ENCODE peak calls at places on chromosomes 2 and 18, in nine cellular contexts. One of them, this sample, is unnamed.

GRCh38 chr2:183927367-183928355 is 670.7 kb upstream of the ZNF804A start:
- DNase-seq in esophagus squamous epithelium: no peak
- DNase-seq in Right ventricle myocardium superior: no peak
- DNase-seq in germinal center: no peak
- DNase-seq in spleen: no peak
- DNase-seq in activated CD8-positive, alpha-beta memory T cell treated with anti-CD3 and anti-CD28 coated beads for 24 hours: no peak
- DNase-seq in activated CD4-positive, alpha-beta T cell treated with anti-CD3 and anti-CD28 coated beads, Interleukin-2, amount 50 U/mL, for 24 hours: no peak
- DNase-seq in fibroblast of the conjunctiva: peak
- DNase-seq in tibial nerve: no peak
- DNase-seq in this sample: no peak

GRCh38 chr2:10868465-10869314 is 43.0 kb upstream of the KCNF1 start:
- DNase-seq in activated CD4-positive, alpha-beta T cell treated with anti-CD3 and anti-CD28 coated beads, Interleukin-2, amount 50 U/mL, for 24 hours: no peak
- DNase-seq in spleen: no peak
- DNase-seq in activated CD8-positive, alpha-beta memory T cell treated with anti-CD3 and anti-CD28 coated beads for 24 hours: no peak
- DNase-seq in esophagus squamous epithelium: no peak
- DNase-seq in tibial nerve: no peak
- DNase-seq in Right ventricle myocardium superior: peak
- DNase-seq in fibroblast of the conjunctiva: no peak
- DNase-seq in germinal center: no peak
- DNase-seq in this sample: no peak

GRCh38 chr2:101751875-101752619 is 54.5 kb downstream of the MAP4K4 start:
- DNase-seq in tibial nerve: no peak
- DNase-seq in germinal center: peak
- DNase-seq in activated CD4-positive, alpha-beta T cell treated with anti-CD3 and anti-CD28 coated beads, Interleukin-2, amount 50 U/mL, for 24 hours: no peak
- DNase-seq in Right ventricle myocardium superior: no peak
- DNase-seq in esophagus squamous epithelium: no peak
- DNase-seq in fibroblast of the conjunctiva: no peak
- DNase-seq in activated CD8-positive, alpha-beta memory T cell treated with anti-CD3 and anti-CD28 coated beads for 24 hours: no peak
- DNase-seq in spleen: no peak
- DNase-seq in this sample: no peak

GRCh38 chr18:74013955-74014354 is 133.7 kb downstream of the FBXO15 start:
- DNase-seq in esophagus squamous epithelium: no peak
- DNase-seq in activated CD4-positive, alpha-beta T cell treated with anti-CD3 and anti-CD28 coated beads, Interleukin-2, amount 50 U/mL, for 24 hours: no peak
- DNase-seq in Right ventricle myocardium superior: no peak
- DNase-seq in tibial nerve: no peak
- DNase-seq in fibroblast of the conjunctiva: peak
- DNase-seq in activated CD8-positive, alpha-beta memory T cell treated with anti-CD3 and anti-CD28 coated beads for 24 hours: no peak
- DNase-seq in spleen: no peak
- DNase-seq in germinal center: no peak
- DNase-seq in this sample: peak

GRCh38 chr2:218566296-218566695 is 1.9 kb downstream of the USP37 start:
- DNase-seq in esophagus squamous epithelium: no peak
- DNase-seq in germinal center: no peak
- DNase-seq in fibroblast of the conjunctiva: no peak
- DNase-seq in spleen: no peak
- DNase-seq in tibial nerve: no peak
- DNase-seq in activated CD8-positive, alpha-beta memory T cell treated with anti-CD3 and anti-CD28 coated beads for 24 hours: no peak
- DNase-seq in activated CD4-positive, alpha-beta T cell treated with anti-CD3 and anti-CD28 coated beads, Interleukin-2, amount 50 U/mL, for 24 hours: no peak
- DNase-seq in Right ventricle myocardium superior: no peak
- DNase-seq in this sample: no peak

GRCh38 chr2:174012347-174013309 is 47.5 kb upstream of the SP3 start:
- DNase-seq in tibial nerve: peak
- DNase-seq in spleen: peak
- DNase-seq in Right ventricle myocardium superior: peak
- DNase-seq in germinal center: peak
- DNase-seq in esophagus squamous epithelium: peak
- DNase-seq in activated CD4-positive, alpha-beta T cell treated with anti-CD3 and anti-CD28 coated beads, Interleukin-2, amount 50 U/mL, for 24 hours: no peak
- DNase-seq in activated CD8-positive, alpha-beta memory T cell treated with anti-CD3 and anti-CD28 coated beads for 24 hours: peak
- DNase-seq in fibroblast of the conjunctiva: no peak
- DNase-seq in this sample: peak

GRCh38 chr2:73987948-73988700 is 3.4 kb downstream of the TET3 start:
- DNase-seq in germinal center: no peak
- DNase-seq in Right ventricle myocardium superior: no peak
- DNase-seq in esophagus squamous epithelium: no peak
- DNase-seq in spleen: no peak
- DNase-seq in fibroblast of the conjunctiva: no peak
- DNase-seq in tibial nerve: no peak
- DNase-seq in activated CD4-positive, alpha-beta T cell treated with anti-CD3 and anti-CD28 coated beads, Interleukin-2, amount 50 U/mL, for 24 hours: no peak
- DNase-seq in activated CD8-positive, alpha-beta memory T cell treated with anti-CD3 and anti-CD28 coated beads for 24 hours: no peak
- DNase-seq in this sample: no peak

GRCh38 chr2:145075454-145076062 is 555.6 kb upstream of the ZEB2 start:
- DNase-seq in activated CD4-positive, alpha-beta T cell treated with anti-CD3 and anti-CD28 coated beads, Interleukin-2, amount 50 U/mL, for 24 hours: no peak
- DNase-seq in tibial nerve: no peak
- DNase-seq in Right ventricle myocardium superior: no peak
- DNase-seq in fibroblast of the conjunctiva: no peak
- DNase-seq in germinal center: no peak
- DNase-seq in spleen: no peak
- DNase-seq in activated CD8-positive, alpha-beta memory T cell treated with anti-CD3 and anti-CD28 coated beads for 24 hours: no peak
- DNase-seq in esophagus squamous epithelium: no peak
- DNase-seq in this sample: no peak

GRCh38 chr18:30446605-30447004 is 595.9 kb downstream of the DSC3 start:
- DNase-seq in Right ventricle myocardium superior: no peak
- DNase-seq in spleen: no peak
- DNase-seq in activated CD8-positive, alpha-beta memory T cell treated with anti-CD3 and anti-CD28 coated beads for 24 hours: no peak
- DNase-seq in germinal center: no peak
- DNase-seq in tibial nerve: no peak
- DNase-seq in esophagus squamous epithelium: no peak
- DNase-seq in activated CD4-positive, alpha-beta T cell treated with anti-CD3 and anti-CD28 coated beads, Interleukin-2, amount 50 U/mL, for 24 hours: no peak
- DNase-seq in fibroblast of the conjunctiva: no peak
- DNase-seq in this sample: no peak

GRCh38 chr2:10048501-10049171 is 5.3 kb downstream of the KLF11 start:
- DNase-seq in spleen: peak
- DNase-seq in Right ventricle myocardium superior: no peak
- DNase-seq in activated CD8-positive, alpha-beta memory T cell treated with anti-CD3 and anti-CD28 coated beads for 24 hours: no peak
- DNase-seq in activated CD4-positive, alpha-beta T cell treated with anti-CD3 and anti-CD28 coated beads, Interleukin-2, amount 50 U/mL, for 24 hours: no peak
- DNase-seq in esophagus squamous epithelium: no peak
- DNase-seq in tibial nerve: no peak
- DNase-seq in fibroblast of the conjunctiva: peak
- DNase-seq in germinal center: peak
- DNase-seq in this sample: no peak

GRCh38 chr2:240423788-240424191 is 11.7 kb upstream of the GPC1 start:
- DNase-seq in esophagus squamous epithelium: no peak
- DNase-seq in Right ventricle myocardium superior: peak
- DNase-seq in spleen: peak
- DNase-seq in germinal center: no peak
- DNase-seq in activated CD8-positive, alpha-beta memory T cell treated with anti-CD3 and anti-CD28 coated beads for 24 hours: no peak
- DNase-seq in fibroblast of the conjunctiva: no peak
- DNase-seq in activated CD4-positive, alpha-beta T cell treated with anti-CD3 and anti-CD28 coated beads, Interleukin-2, amount 50 U/mL, for 24 hours: no peak
- DNase-seq in tibial nerve: peak
- DNase-seq in this sample: no peak

GRCh38 chr2:42089340-42089925 is 41.6 kb downstream of the PKDCC start:
- DNase-seq in spleen: peak
- DNase-seq in Right ventricle myocardium superior: peak
- DNase-seq in activated CD8-positive, alpha-beta memory T cell treated with anti-CD3 and anti-CD28 coated beads for 24 hours: peak
- DNase-seq in germinal center: peak
- DNase-seq in fibroblast of the conjunctiva: peak
- DNase-seq in esophagus squamous epithelium: peak
- DNase-seq in activated CD4-positive, alpha-beta T cell treated with anti-CD3 and anti-CD28 coated beads, Interleukin-2, amount 50 U/mL, for 24 hours: no peak
- DNase-seq in tibial nerve: no peak
- DNase-seq in this sample: no peak

GRCh38 chr18:23844991-23845680 is 155.9 kb downstream of the LAMA3 start:
- DNase-seq in activated CD8-positive, alpha-beta memory T cell treated with anti-CD3 and anti-CD28 coated beads for 24 hours: no peak
- DNase-seq in tibial nerve: no peak
- DNase-seq in germinal center: no peak
- DNase-seq in Right ventricle myocardium superior: no peak
- DNase-seq in spleen: no peak
- DNase-seq in fibroblast of the conjunctiva: no peak
- DNase-seq in esophagus squamous epithelium: no peak
- DNase-seq in activated CD4-positive, alpha-beta T cell treated with anti-CD3 and anti-CD28 coated beads, Interleukin-2, amount 50 U/mL, for 24 hours: no peak
- DNase-seq in this sample: no peak

GRCh38 chr2:43051316-43051715 is 175.1 kb downstream of the ZFP36L2 start:
- DNase-seq in activated CD4-positive, alpha-beta T cell treated with anti-CD3 and anti-CD28 coated beads, Interleukin-2, amount 50 U/mL, for 24 hours: no peak
- DNase-seq in Right ventricle myocardium superior: no peak
- DNase-seq in germinal center: no peak
- DNase-seq in fibroblast of the conjunctiva: no peak
- DNase-seq in esophagus squamous epithelium: no peak
- DNase-seq in tibial nerve: no peak
- DNase-seq in spleen: peak
- DNase-seq in activated CD8-positive, alpha-beta memory T cell treated with anti-CD3 and anti-CD28 coated beads for 24 hours: no peak
- DNase-seq in this sample: no peak

GRCh38 chr2:119860924-119861323 is 101.2 kb downstream of the PTPN4 start:
- DNase-seq in germinal center: no peak
- DNase-seq in spleen: no peak
- DNase-seq in Right ventricle myocardium superior: no peak
- DNase-seq in activated CD4-positive, alpha-beta T cell treated with anti-CD3 and anti-CD28 coated beads, Interleukin-2, amount 50 U/mL, for 24 hours: no peak
- DNase-seq in fibroblast of the conjunctiva: no peak
- DNase-seq in esophagus squamous epithelium: no peak
- DNase-seq in activated CD8-positive, alpha-beta memory T cell treated with anti-CD3 and anti-CD28 coated beads for 24 hours: no peak
- DNase-seq in tibial nerve: no peak
- DNase-seq in this sample: no peak

GRCh38 chr2:239566995-239567580 is 166.3 kb upstream of the HDAC4 start:
- DNase-seq in germinal center: no peak
- DNase-seq in tibial nerve: no peak
- DNase-seq in activated CD8-positive, alpha-beta memory T cell treated with anti-CD3 and anti-CD28 coated beads for 24 hours: no peak
- DNase-seq in spleen: peak
- DNase-seq in fibroblast of the conjunctiva: no peak
- DNase-seq in esophagus squamous epithelium: no peak
- DNase-seq in activated CD4-positive, alpha-beta T cell treated with anti-CD3 and anti-CD28 coated beads, Interleukin-2, amount 50 U/mL, for 24 hours: no peak
- DNase-seq in Right ventricle myocardium superior: no peak
- DNase-seq in this sample: no peak

GRCh38 chr2:215431290-215431689 is 4.6 kb downstream of the FN1 start:
- DNase-seq in activated CD4-positive, alpha-beta T cell treated with anti-CD3 and anti-CD28 coated beads, Interleukin-2, amount 50 U/mL, for 24 hours: no peak
- DNase-seq in germinal center: no peak
- DNase-seq in Right ventricle myocardium superior: no peak
- DNase-seq in tibial nerve: no peak
- DNase-seq in spleen: no peak
- DNase-seq in esophagus squamous epithelium: no peak
- DNase-seq in fibroblast of the conjunctiva: no peak
- DNase-seq in activated CD8-positive, alpha-beta memory T cell treated with anti-CD3 and anti-CD28 coated beads for 24 hours: no peak
- DNase-seq in this sample: no peak

GRCh38 chr2:147171961-147172360 is 672.9 kb upstream of the ACVR2A start:
- DNase-seq in Right ventricle myocardium superior: no peak
- DNase-seq in activated CD8-positive, alpha-beta memory T cell treated with anti-CD3 and anti-CD28 coated beads for 24 hours: no peak
- DNase-seq in fibroblast of the conjunctiva: no peak
- DNase-seq in germinal center: no peak
- DNase-seq in tibial nerve: no peak
- DNase-seq in esophagus squamous epithelium: no peak
- DNase-seq in activated CD4-positive, alpha-beta T cell treated with anti-CD3 and anti-CD28 coated beads, Interleukin-2, amount 50 U/mL, for 24 hours: no peak
- DNase-seq in spleen: no peak
- DNase-seq in this sample: no peak

GRCh38 chr2:85394976-85395375 is 15.2 kb downstream of the CAPG start:
- DNase-seq in spleen: peak
- DNase-seq in activated CD4-positive, alpha-beta T cell treated with anti-CD3 and anti-CD28 coated beads, Interleukin-2, amount 50 U/mL, for 24 hours: no peak
- DNase-seq in activated CD8-positive, alpha-beta memory T cell treated with anti-CD3 and anti-CD28 coated beads for 24 hours: no peak
- DNase-seq in fibroblast of the conjunctiva: no peak
- DNase-seq in germinal center: no peak
- DNase-seq in tibial nerve: no peak
- DNase-seq in esophagus squamous epithelium: no peak
- DNase-seq in Right ventricle myocardium superior: no peak
- DNase-seq in this sample: no peak

GRCh38 chr2:216742411-216742810 is 47.1 kb upstream of the IGFBP5 start:
- DNase-seq in spleen: no peak
- DNase-seq in esophagus squamous epithelium: no peak
- DNase-seq in activated CD8-positive, alpha-beta memory T cell treated with anti-CD3 and anti-CD28 coated beads for 24 hours: no peak
- DNase-seq in activated CD4-positive, alpha-beta T cell treated with anti-CD3 and anti-CD28 coated beads, Interleukin-2, amount 50 U/mL, for 24 hours: no peak
- DNase-seq in germinal center: no peak
- DNase-seq in Right ventricle myocardium superior: peak
- DNase-seq in fibroblast of the conjunctiva: peak
- DNase-seq in tibial nerve: peak
- DNase-seq in this sample: no peak

GRCh38 chr2:102736174-102736606 is 25.6 kb upstream of the TMEM182 start:
- DNase-seq in activated CD8-positive, alpha-beta memory T cell treated with anti-CD3 and anti-CD28 coated beads for 24 hours: no peak
- DNase-seq in tibial nerve: no peak
- DNase-seq in spleen: no peak
- DNase-seq in germinal center: peak
- DNase-seq in Right ventricle myocardium superior: no peak
- DNase-seq in fibroblast of the conjunctiva: no peak
- DNase-seq in activated CD4-positive, alpha-beta T cell treated with anti-CD3 and anti-CD28 coated beads, Interleukin-2, amount 50 U/mL, for 24 hours: no peak
- DNase-seq in esophagus squamous epithelium: no peak
- DNase-seq in this sample: no peak

GRCh38 chr2:96762529-96763253 is 2.0 kb downstream of the CNNM4 start:
- DNase-seq in fibroblast of the conjunctiva: no peak
- DNase-seq in tibial nerve: no peak
- DNase-seq in germinal center: no peak
- DNase-seq in Right ventricle myocardium superior: no peak
- DNase-seq in esophagus squamous epithelium: no peak
- DNase-seq in spleen: no peak
- DNase-seq in activated CD4-positive, alpha-beta T cell treated with anti-CD3 and anti-CD28 coated beads, Interleukin-2, amount 50 U/mL, for 24 hours: no peak
- DNase-seq in activated CD8-positive, alpha-beta memory T cell treated with anti-CD3 and anti-CD28 coated beads for 24 hours: peak
- DNase-seq in this sample: no peak

GRCh38 chr2:190636362-190636761 is 12.5 kb upstream of the NAB1 start:
- DNase-seq in Right ventricle myocardium superior: no peak
- DNase-seq in germinal center: peak
- DNase-seq in fibroblast of the conjunctiva: peak
- DNase-seq in activated CD4-positive, alpha-beta T cell treated with anti-CD3 and anti-CD28 coated beads, Interleukin-2, amount 50 U/mL, for 24 hours: no peak
- DNase-seq in esophagus squamous epithelium: no peak
- DNase-seq in tibial nerve: no peak
- DNase-seq in activated CD8-positive, alpha-beta memory T cell treated with anti-CD3 and anti-CD28 coated beads for 24 hours: no peak
- DNase-seq in spleen: no peak
- DNase-seq in this sample: no peak

GRCh38 chr2:128178650-128179460 is 87.9 kb downstream of the UGGT1 start:
- DNase-seq in activated CD4-positive, alpha-beta T cell treated with anti-CD3 and anti-CD28 coated beads, Interleukin-2, amount 50 U/mL, for 24 hours: peak
- DNase-seq in spleen: peak
- DNase-seq in activated CD8-positive, alpha-beta memory T cell treated with anti-CD3 and anti-CD28 coated beads for 24 hours: no peak
- DNase-seq in esophagus squamous epithelium: no peak
- DNase-seq in germinal center: peak
- DNase-seq in tibial nerve: no peak
- DNase-seq in Right ventricle myocardium superior: peak
- DNase-seq in fibroblast of the conjunctiva: peak
- DNase-seq in this sample: no peak

GRCh38 chr2:149038442-149039212 is at the start of gene LYPD6B:
- DNase-seq in esophagus squamous epithelium: no peak
- DNase-seq in germinal center: peak
- DNase-seq in tibial nerve: no peak
- DNase-seq in spleen: peak
- DNase-seq in activated CD8-positive, alpha-beta memory T cell treated with anti-CD3 and anti-CD28 coated beads for 24 hours: no peak
- DNase-seq in Right ventricle myocardium superior: no peak
- DNase-seq in activated CD4-positive, alpha-beta T cell treated with anti-CD3 and anti-CD28 coated beads, Interleukin-2, amount 50 U/mL, for 24 hours: no peak
- DNase-seq in fibroblast of the conjunctiva: no peak
- DNase-seq in this sample: peak

GRCh38 chr18:79681484-79682387 is 2.1 kb downstream of the CTDP1 start:
- DNase-seq in esophagus squamous epithelium: no peak
- DNase-seq in fibroblast of the conjunctiva: no peak
- DNase-seq in activated CD4-positive, alpha-beta T cell treated with anti-CD3 and anti-CD28 coated beads, Interleukin-2, amount 50 U/mL, for 24 hours: peak
- DNase-seq in germinal center: no peak
- DNase-seq in Right ventricle myocardium superior: no peak
- DNase-seq in spleen: peak
- DNase-seq in tibial nerve: no peak
- DNase-seq in activated CD8-positive, alpha-beta memory T cell treated with anti-CD3 and anti-CD28 coated beads for 24 hours: peak
- DNase-seq in this sample: no peak

GRCh38 chr2:86350751-86351150 is 13.3 kb upstream of the REEP1 start:
- DNase-seq in Right ventricle myocardium superior: no peak
- DNase-seq in germinal center: no peak
- DNase-seq in esophagus squamous epithelium: no peak
- DNase-seq in fibroblast of the conjunctiva: no peak
- DNase-seq in tibial nerve: no peak
- DNase-seq in activated CD4-positive, alpha-beta T cell treated with anti-CD3 and anti-CD28 coated beads, Interleukin-2, amount 50 U/mL, for 24 hours: no peak
- DNase-seq in spleen: no peak
- DNase-seq in activated CD8-positive, alpha-beta memory T cell treated with anti-CD3 and anti-CD28 coated beads for 24 hours: no peak
- DNase-seq in this sample: no peak

GRCh38 chr2:1750935-1751767 is 6.8 kb upstream of the PXDN start:
- DNase-seq in activated CD4-positive, alpha-beta T cell treated with anti-CD3 and anti-CD28 coated beads, Interleukin-2, amount 50 U/mL, for 24 hours: peak
- DNase-seq in fibroblast of the conjunctiva: peak
- DNase-seq in Right ventricle myocardium superior: peak
- DNase-seq in esophagus squamous epithelium: no peak
- DNase-seq in spleen: peak
- DNase-seq in activated CD8-positive, alpha-beta memory T cell treated with anti-CD3 and anti-CD28 coated beads for 24 hours: peak
- DNase-seq in germinal center: peak
- DNase-seq in tibial nerve: no peak
- DNase-seq in this sample: no peak

GRCh38 chr2:180012523-180012922 is 5.4 kb upstream of the CWC22 start:
- DNase-seq in germinal center: no peak
- DNase-seq in activated CD4-positive, alpha-beta T cell treated with anti-CD3 and anti-CD28 coated beads, Interleukin-2, amount 50 U/mL, for 24 hours: no peak
- DNase-seq in tibial nerve: no peak
- DNase-seq in spleen: no peak
- DNase-seq in esophagus squamous epithelium: no peak
- DNase-seq in fibroblast of the conjunctiva: peak
- DNase-seq in activated CD8-positive, alpha-beta memory T cell treated with anti-CD3 and anti-CD28 coated beads for 24 hours: no peak
- DNase-seq in Right ventricle myocardium superior: no peak
- DNase-seq in this sample: no peak

GRCh38 chr2:197201874-197202273 is 108.7 kb downstream of the ANKRD44 start:
- DNase-seq in spleen: no peak
- DNase-seq in activated CD4-positive, alpha-beta T cell treated with anti-CD3 and anti-CD28 coated beads, Interleukin-2, amount 50 U/mL, for 24 hours: no peak
- DNase-seq in esophagus squamous epithelium: no peak
- DNase-seq in tibial nerve: no peak
- DNase-seq in germinal center: no peak
- DNase-seq in Right ventricle myocardium superior: no peak
- DNase-seq in fibroblast of the conjunctiva: no peak
- DNase-seq in activated CD8-positive, alpha-beta memory T cell treated with anti-CD3 and anti-CD28 coated beads for 24 hours: no peak
- DNase-seq in this sample: no peak

GRCh38 chr2:28348149-28348567 is 44.5 kb upstream of the FOSL2 start:
- DNase-seq in activated CD8-positive, alpha-beta memory T cell treated with anti-CD3 and anti-CD28 coated beads for 24 hours: peak
- DNase-seq in germinal center: no peak
- DNase-seq in activated CD4-positive, alpha-beta T cell treated with anti-CD3 and anti-CD28 coated beads, Interleukin-2, amount 50 U/mL, for 24 hours: no peak
- DNase-seq in Right ventricle myocardium superior: no peak
- DNase-seq in tibial nerve: no peak
- DNase-seq in spleen: peak
- DNase-seq in esophagus squamous epithelium: no peak
- DNase-seq in fibroblast of the conjunctiva: no peak
- DNase-seq in this sample: no peak

This sample was measured in esophagus muscularis mucosa.